ENCODE peak calls at places on chromosomes 1 and 21, in eight cellular contexts. One of them, this sample, is unnamed. For H4K20me1, the result is how much of the 10 kb centered on the place peaks cover.

GRCh38 chr1:110605901-110606783 is at the start of gene KCNA2:
- DNase-seq in fibroblast of lung: no peak
- DNase-seq in K562: no peak
- DNase-seq in keratinocyte: no peak
- DNase-seq in HCT116: no peak
- DNase-seq in osteoblast: peak
- DNase-seq in PC-3: no peak
- DNase-seq in GM12878: no peak
- DNase-seq in this sample: peak

GRCh38 chr21:28771790-28772501 is 220.7 kb downstream of the LTN1 start:
- DNase-seq in fibroblast of lung: peak
- DNase-seq in K562: no peak
- DNase-seq in keratinocyte: no peak
- DNase-seq in HCT116: no peak
- DNase-seq in osteoblast: no peak
- DNase-seq in PC-3: peak
- DNase-seq in GM12878: no peak
- DNase-seq in this sample: peak

GRCh38 chr1:30368841-30369240 is 354.5 kb downstream of the MATN1 start:
- DNase-seq in fibroblast of lung: no peak
- DNase-seq in K562: no peak
- DNase-seq in keratinocyte: no peak
- DNase-seq in HCT116: no peak
- DNase-seq in osteoblast: peak
- DNase-seq in PC-3: no peak
- DNase-seq in GM12878: no peak
- DNase-seq in this sample: no peak

GRCh38 chr1:29284286-29284960 is 48.1 kb downstream of the PTPRU start:
- DNase-seq in fibroblast of lung: no peak
- DNase-seq in K562: no peak
- DNase-seq in keratinocyte: no peak
- DNase-seq in HCT116: no peak
- DNase-seq in osteoblast: peak
- DNase-seq in PC-3: no peak
- DNase-seq in GM12878: no peak
- DNase-seq in this sample: no peak

GRCh38 chr1:9289724-9290493 is 2.8 kb upstream of the SPSB1 start:
- DNase-seq in fibroblast of lung: peak
- DNase-seq in K562: no peak
- DNase-seq in keratinocyte: no peak
- DNase-seq in HCT116: no peak
- DNase-seq in osteoblast: peak
- DNase-seq in PC-3: peak
- DNase-seq in GM12878: no peak
- DNase-seq in this sample: peak

GRCh38 chr1:205348559-205349477 is 7.9 kb downstream of the KLHDC8A start:
- DNase-seq in fibroblast of lung: no peak
- DNase-seq in K562: no peak
- DNase-seq in keratinocyte: no peak
- DNase-seq in HCT116: no peak
- DNase-seq in osteoblast: no peak
- DNase-seq in PC-3: no peak
- DNase-seq in GM12878: no peak
- DNase-seq in this sample: no peak

GRCh38 chr1:147272042-147272441 is 29.6 kb downstream of the CHD1L start:
- DNase-seq in fibroblast of lung: no peak
- DNase-seq in K562: no peak
- DNase-seq in keratinocyte: no peak
- DNase-seq in HCT116: no peak
- DNase-seq in osteoblast: no peak
- DNase-seq in PC-3: no peak
- DNase-seq in GM12878: no peak
- DNase-seq in this sample: no peak

GRCh38 chr1:115712911-115713609 is 55.5 kb downstream of the CASQ2 start:
- DNase-seq in fibroblast of lung: no peak
- DNase-seq in K562: no peak
- DNase-seq in keratinocyte: no peak
- DNase-seq in HCT116: no peak
- DNase-seq in osteoblast: no peak
- DNase-seq in PC-3: peak
- DNase-seq in GM12878: no peak
- DNase-seq in this sample: no peak

GRCh38 chr21:33042812-33043211 is 17.1 kb downstream of the OLIG2 start:
- DNase-seq in fibroblast of lung: peak
- DNase-seq in K562: no peak
- DNase-seq in keratinocyte: no peak
- DNase-seq in HCT116: peak
- DNase-seq in osteoblast: peak
- DNase-seq in PC-3: peak
- DNase-seq in GM12878: no peak
- DNase-seq in this sample: no peak

GRCh38 chr1:199725002-199725401 is 302.5 kb upstream of the NR5A2 start:
- DNase-seq in fibroblast of lung: no peak
- DNase-seq in K562: no peak
- DNase-seq in keratinocyte: no peak
- DNase-seq in HCT116: no peak
- DNase-seq in osteoblast: no peak
- DNase-seq in PC-3: no peak
- DNase-seq in GM12878: peak
- DNase-seq in this sample: peak

GRCh38 chr1:26540346-26540745 is 10.8 kb downstream of the RPS6KA1 start:
- DNase-seq in fibroblast of lung: no peak
- DNase-seq in K562: no peak
- DNase-seq in keratinocyte: no peak
- DNase-seq in HCT116: no peak
- DNase-seq in osteoblast: no peak
- DNase-seq in PC-3: no peak
- DNase-seq in GM12878: no peak
- DNase-seq in this sample: no peak

GRCh38 chr1:227745568-227745967 is 10.3 kb downstream of the SNAP47 start:
- DNase-seq in fibroblast of lung: no peak
- DNase-seq in K562: no peak
- DNase-seq in keratinocyte: no peak
- DNase-seq in HCT116: no peak
- DNase-seq in osteoblast: no peak
- DNase-seq in PC-3: no peak
- DNase-seq in GM12878: no peak
- DNase-seq in this sample: no peak

GRCh38 chr1:227744668-227745067 is 9.4 kb downstream of the SNAP47 start:
- DNase-seq in fibroblast of lung: no peak
- DNase-seq in K562: no peak
- DNase-seq in keratinocyte: no peak
- DNase-seq in HCT116: no peak
- DNase-seq in osteoblast: no peak
- DNase-seq in PC-3: no peak
- DNase-seq in GM12878: no peak
- DNase-seq in this sample: no peak

GRCh38 chr1:227741166-227741870 is 6.1 kb downstream of the SNAP47 start:
- DNase-seq in fibroblast of lung: no peak
- DNase-seq in K562: no peak
- DNase-seq in keratinocyte: no peak
- DNase-seq in HCT116: no peak
- DNase-seq in osteoblast: peak
- DNase-seq in PC-3: no peak
- DNase-seq in GM12878: no peak
- DNase-seq in this sample: no peak

GRCh38 chr1:227740401-227740960 is 5.2 kb downstream of the SNAP47 start:
- DNase-seq in fibroblast of lung: no peak
- DNase-seq in K562: no peak
- DNase-seq in keratinocyte: no peak
- DNase-seq in HCT116: no peak
- DNase-seq in osteoblast: peak
- DNase-seq in PC-3: no peak
- DNase-seq in GM12878: no peak
- DNase-seq in this sample: no peak

DNA sequence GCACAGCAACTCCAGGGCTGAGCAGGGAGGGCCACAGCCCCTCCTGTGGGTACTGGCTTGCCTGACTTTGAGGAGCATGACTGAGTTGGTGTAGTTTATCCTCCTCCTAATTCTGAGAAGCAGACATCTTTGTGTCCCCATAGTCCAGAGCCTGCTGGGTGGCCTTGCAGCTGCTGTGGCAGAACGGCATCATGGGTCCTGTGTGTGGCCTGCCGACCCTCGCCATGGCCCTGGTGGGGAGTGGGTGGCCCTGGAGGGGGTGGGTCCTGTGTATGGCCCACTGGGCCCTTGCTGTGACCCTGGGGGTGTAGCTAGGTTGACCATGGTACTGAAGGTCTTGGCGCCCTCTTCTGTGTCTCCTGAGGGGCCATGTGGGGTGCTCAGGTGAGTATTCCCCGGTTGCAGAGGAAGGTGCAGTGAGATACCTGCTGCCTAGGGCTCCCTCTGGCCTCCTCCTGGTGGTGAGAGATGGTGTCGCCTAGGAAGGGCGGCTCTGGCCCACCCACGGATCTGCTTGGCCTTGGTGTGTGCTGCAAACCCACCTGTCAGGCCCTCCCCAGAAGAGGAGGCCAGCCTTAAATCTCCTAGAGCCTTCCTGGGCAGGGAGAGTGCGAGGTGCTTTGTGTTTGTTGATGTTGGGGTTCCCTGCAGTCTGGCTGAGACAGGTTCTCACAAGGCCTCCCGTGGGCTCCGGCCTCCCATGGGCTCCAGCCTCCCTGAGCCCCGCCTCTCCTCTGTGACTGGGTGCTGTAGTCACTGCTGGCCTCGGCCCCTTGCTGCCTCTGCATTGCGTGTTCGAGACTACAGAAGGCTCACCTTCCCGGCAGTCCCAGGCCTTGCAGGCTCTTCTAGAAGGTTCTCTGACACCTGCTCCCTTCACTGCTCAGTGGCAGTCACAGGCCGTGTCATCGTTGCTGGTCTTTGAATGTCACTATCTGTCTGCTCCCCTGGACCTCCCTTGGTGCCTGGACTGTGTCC is 7.8 kb downstream of the SNAP47 start:
- DNase-seq in fibroblast of lung: no peak
- DNase-seq in K562: no peak
- DNase-seq in keratinocyte: no peak
- DNase-seq in HCT116: no peak
- DNase-seq in osteoblast: peak
- DNase-seq in PC-3: no peak
- DNase-seq in GM12878: no peak
- DNase-seq in this sample: no peak
- H4K20me1 ChIP-seq in fibroblast of lung: under half
- H4K20me1 ChIP-seq in K562: under half
- H4K20me1 ChIP-seq in keratinocyte: under half
- H4K20me1 ChIP-seq in HCT116: under half
- H4K20me1 ChIP-seq in osteoblast: half or more
- H4K20me1 ChIP-seq in PC-3: under half
- H4K20me1 ChIP-seq in GM12878: under half
- H4K20me1 ChIP-seq in this sample: under half

GRCh38 chr1:66925558-66925910 is 744 bp downstream of the MIER1 start:
- DNase-seq in fibroblast of lung: no peak
- DNase-seq in K562: no peak
- DNase-seq in keratinocyte: no peak
- DNase-seq in HCT116: no peak
- DNase-seq in osteoblast: no peak
- DNase-seq in PC-3: no peak
- DNase-seq in GM12878: no peak
- DNase-seq in this sample: no peak
- TF ChIP-seq CTCF in fibroblast of lung: no peak
- TF ChIP-seq CTCF in K562: no peak
- TF ChIP-seq CTCF in keratinocyte: no peak
- TF ChIP-seq CTCF in HCT116: no peak
- TF ChIP-seq CTCF in osteoblast: no peak
- TF ChIP-seq CTCF in PC-3: no peak
- TF ChIP-seq CTCF in GM12878: no peak
- TF ChIP-seq CTCF in this sample: no peak

GRCh38 chr1:153633161-153633746 is 612 bp upstream of the CHTOP start:
- DNase-seq in fibroblast of lung: no peak
- DNase-seq in K562: peak
- DNase-seq in keratinocyte: no peak
- DNase-seq in HCT116: no peak
- DNase-seq in osteoblast: peak
- DNase-seq in PC-3: peak
- DNase-seq in GM12878: no peak
- DNase-seq in this sample: no peak

GRCh38 chr1:153630384-153630783 is 2.1 kb downstream of the S100A1 start:
- DNase-seq in fibroblast of lung: no peak
- DNase-seq in K562: no peak
- DNase-seq in keratinocyte: no peak
- DNase-seq in HCT116: no peak
- DNase-seq in osteoblast: peak
- DNase-seq in PC-3: no peak
- DNase-seq in GM12878: no peak
- DNase-seq in this sample: no peak

GRCh38 chr1:153629343-153629665 is 1.1 kb downstream of the S100A1 start:
- DNase-seq in fibroblast of lung: no peak
- DNase-seq in K562: no peak
- DNase-seq in keratinocyte: no peak
- DNase-seq in HCT116: no peak
- DNase-seq in osteoblast: no peak
- DNase-seq in PC-3: no peak
- DNase-seq in GM12878: no peak
- DNase-seq in this sample: no peak

GRCh38 chr1:153629971-153630370 is 1.7 kb downstream of the S100A1 start:
- DNase-seq in fibroblast of lung: no peak
- DNase-seq in K562: no peak
- DNase-seq in keratinocyte: no peak
- DNase-seq in HCT116: no peak
- DNase-seq in osteoblast: peak
- DNase-seq in PC-3: no peak
- DNase-seq in GM12878: no peak
- DNase-seq in this sample: no peak

GRCh38 chr1:153631047-153632022 is 2.5 kb upstream of the CHTOP start:
- DNase-seq in fibroblast of lung: no peak
- DNase-seq in K562: no peak
- DNase-seq in keratinocyte: no peak
- DNase-seq in HCT116: no peak
- DNase-seq in osteoblast: peak
- DNase-seq in PC-3: no peak
- DNase-seq in GM12878: no peak
- DNase-seq in this sample: no peak
- H3K4me3 ChIP-seq in fibroblast of lung: no peak
- H3K4me3 ChIP-seq in K562: no peak
- H3K4me3 ChIP-seq in keratinocyte: no peak
- H3K4me3 ChIP-seq in HCT116: no peak
- H3K4me3 ChIP-seq in osteoblast: no peak
- H3K4me3 ChIP-seq in PC-3: no peak
- H3K4me3 ChIP-seq in GM12878: no peak
- H3K4me3 ChIP-seq in this sample: no peak

DNA sequence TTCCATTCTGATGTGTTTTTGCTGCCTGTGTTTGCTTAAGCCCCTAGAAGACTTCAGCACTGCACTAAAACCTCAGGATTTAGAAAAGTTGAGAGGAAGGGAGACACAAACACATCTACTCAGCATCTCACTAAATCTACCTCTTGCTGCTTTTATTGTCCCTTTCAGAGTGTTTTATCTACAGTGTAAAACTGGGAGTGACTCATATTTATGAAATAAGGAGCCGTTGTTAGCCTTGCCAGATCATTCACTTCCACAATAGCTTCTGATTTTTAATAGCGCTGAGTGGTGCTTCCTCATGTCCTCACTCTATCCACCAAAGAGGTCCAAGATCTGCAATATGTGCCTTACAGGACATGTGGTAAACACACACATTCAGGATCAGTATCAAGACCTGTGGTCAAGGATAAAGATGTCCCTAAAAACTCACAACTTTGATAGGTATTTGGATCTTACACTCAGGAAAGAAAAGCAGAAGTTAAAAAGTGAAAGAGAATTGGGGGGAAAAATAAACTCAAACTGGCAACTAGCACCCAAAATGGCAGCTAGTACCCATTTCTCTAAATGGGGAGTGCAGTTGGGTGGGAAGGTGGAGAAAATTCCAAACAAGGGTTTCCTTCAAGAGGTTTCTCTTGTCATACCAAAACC is 16.1 kb downstream of the DUSP10 start:
- DNase-seq in fibroblast of lung: peak
- DNase-seq in K562: no peak
- DNase-seq in keratinocyte: no peak
- DNase-seq in HCT116: no peak
- DNase-seq in osteoblast: no peak
- DNase-seq in PC-3: peak
- DNase-seq in GM12878: no peak
- DNase-seq in this sample: no peak
- H4K20me1 ChIP-seq in fibroblast of lung: under half
- H4K20me1 ChIP-seq in K562: under half
- H4K20me1 ChIP-seq in keratinocyte: under half
- H4K20me1 ChIP-seq in HCT116: under half
- H4K20me1 ChIP-seq in osteoblast: under half
- H4K20me1 ChIP-seq in PC-3: under half
- H4K20me1 ChIP-seq in GM12878: under half
- H4K20me1 ChIP-seq in this sample: under half

This sample was measured in hepatocyte.